ENCODE peak calls at places on chromosomes 3 and 15, in ten cellular contexts. F is uterus, H is choroid plexus epithelial cell, V is fibroblast of lung, O is astrocyte of the spinal cord, T is GM13977, Y is endodermal cell, C is cardiac muscle cell, G is A549, R is fibroblast of the aortic adventitia. Q is an unnamed sample.

GRCh38 chr3:16883057-16883725 is 1.6 kb upstream of the PLCL2 start:
- DNase-seq in F (peak), H (peak), V (no peak), O (peak), T (no peak), Y (no peak), C (no peak), G (no peak), R (peak), Q (no peak)

GRCh38 chr3:186118692-186119091 is 9.8 kb upstream of the ETV5 start:
- DNase-seq in F (no peak), H (no peak), V (no peak), O (no peak), T (no peak), Y (no peak), C (no peak), G (no peak), R (no peak), Q (no peak)

GRCh38 chr3:170555329-170555728 is 30.5 kb downstream of the SLC7A14 start:
- DNase-seq in F (no peak), H (peak), V (peak), O (no peak), T (no peak), Y (no peak), C (no peak), G (no peak), R (peak), Q (peak)

GRCh38 chr3:163364717-163365116 is 1713.6 kb downstream of the SI start:
- DNase-seq in F (no peak), H (no peak), V (no peak), O (no peak), T (no peak), Y (no peak), C (no peak), G (no peak), R (no peak), Q (no peak)

GRCh38 chr3:184696643-184697042 is 15.2 kb downstream of the MAGEF1 start:
- DNase-seq in F (no peak), H (no peak), V (no peak), O (no peak), T (no peak), Y (no peak), C (peak), G (no peak), R (peak), Q (no peak)

GRCh38 chr15:29802411-29802810 is 19.9 kb downstream of the TJP1 start:
- DNase-seq in F (no peak), H (no peak), V (no peak), O (no peak), T (no peak), Y (no peak), C (no peak), G (no peak), R (no peak), Q (no peak)

GRCh38 chr15:41018534-41018933 is 65.3 kb downstream of the CHAC1 start:
- DNase-seq in F (peak), H (peak), V (peak), O (peak), T (no peak), Y (no peak), C (peak), G (no peak), R (peak), Q (peak)

GRCh38 chr15:25054329-25054728 is 99.5 kb downstream of the SNRPN start:
- DNase-seq in F (no peak), H (no peak), V (no peak), O (no peak), T (no peak), Y (peak), C (no peak), G (no peak), R (no peak), Q (no peak)

GRCh38 chr3:141275973-141276372 is 44.3 kb downstream of the PXYLP1 start:
- DNase-seq in F (no peak), H (peak), V (no peak), O (no peak), T (no peak), Y (no peak), C (peak), G (peak), R (peak), Q (peak)

GRCh38 chr3:31483776-31484175 is 48.9 kb upstream of the STT3B start:
- DNase-seq in F (no peak), H (no peak), V (no peak), O (no peak), T (no peak), Y (no peak), C (no peak), G (no peak), R (no peak), Q (no peak)

GRCh38 chr3:165642761-165643432 is 194.3 kb downstream of the BCHE start:
- DNase-seq in F (peak), H (peak), V (peak), O (peak), T (no peak), Y (no peak), C (peak), G (peak), R (peak), Q (peak)

GRCh38 chr15:101250331-101250730 is 1.5 kb downstream of the CHSY1 start:
- DNase-seq in F (no peak), H (peak), V (peak), O (peak), T (no peak), Y (no peak), C (peak), G (no peak), R (peak), Q (peak)

GRCh38 chr3:72663429-72663828 is 184.8 kb downstream of the SHQ1 start:
- DNase-seq in F (no peak), H (no peak), V (no peak), O (no peak), T (no peak), Y (no peak), C (peak), G (no peak), R (peak), Q (no peak)

GRCh38 chr15:39776068-39776467 is 6.6 kb downstream of the FSIP1 start:
- DNase-seq in F (no peak), H (no peak), V (no peak), O (no peak), T (no peak), Y (no peak), C (no peak), G (no peak), R (no peak), Q (no peak)

GRCh38 chr3:196502775-196503181 is 790 bp downstream of the RNF168 start:
- DNase-seq in F (peak), H (peak), V (peak), O (peak), T (peak), Y (peak), C (peak), G (peak), R (peak), Q (peak)

GRCh38 chr3:170180107-170180951 is 1.2 kb downstream of the PHC3 start:
- DNase-seq in F (no peak), H (peak), V (peak), O (peak), T (peak), Y (no peak), C (peak), G (peak), R (peak), Q (peak)

GRCh38 chr3:12752111-12752510 is 6.9 kb downstream of the TMEM40 start:
- DNase-seq in F (no peak), H (no peak), V (no peak), O (no peak), T (no peak), Y (no peak), C (no peak), G (no peak), R (no peak), Q (no peak)

GRCh38 chr3:8607285-8608040 is 37.1 kb downstream of the SSUH2 start:
- DNase-seq in F (peak), H (peak), V (peak), O (peak), T (no peak), Y (peak), C (peak), G (peak), R (peak), Q (peak)

GRCh38 chr3:28279770-28280169 is 38.4 kb downstream of the CMC1 start:
- DNase-seq in F (no peak), H (peak), V (peak), O (no peak), T (no peak), Y (no peak), C (no peak), G (no peak), R (no peak), Q (no peak)

GRCh38 chr3:46717447-46718231 is at the start of gene PRSS50:
- DNase-seq in F (no peak), H (no peak), V (no peak), O (no peak), T (no peak), Y (peak), C (peak), G (no peak), R (no peak), Q (no peak)

GRCh38 chr3:20043398-20043797 is 3.2 kb downstream of the KAT2B start:
- DNase-seq in F (peak), H (peak), V (peak), O (no peak), T (no peak), Y (no peak), C (peak), G (no peak), R (peak), Q (peak)

GRCh38 chr15:38335106-38335505 is 82.5 kb downstream of the SPRED1 start:
- DNase-seq in F (no peak), H (no peak), V (no peak), O (no peak), T (no peak), Y (no peak), C (no peak), G (no peak), R (no peak), Q (no peak)

GRCh38 chr3:185999221-185999620 is 61.4 kb upstream of the TRA2B start:
- DNase-seq in F (no peak), H (no peak), V (no peak), O (no peak), T (no peak), Y (no peak), C (no peak), G (no peak), R (no peak), Q (no peak)

GRCh38 chr15:54097019-54097418 is 118.8 kb downstream of the UNC13C start:
- DNase-seq in F (no peak), H (no peak), V (no peak), O (no peak), T (no peak), Y (no peak), C (no peak), G (no peak), R (no peak), Q (no peak)

GRCh38 chr3:38556640-38557358 is 60.7 kb downstream of the EXOG start:
- DNase-seq in F (no peak), H (no peak), V (no peak), O (no peak), T (no peak), Y (peak), C (no peak), G (no peak), R (no peak), Q (no peak)
- TF ChIP-seq CTCF in F (no peak), H (no peak), V (no peak), O (no peak), T (no peak), Y (no peak), C (no peak), G (no peak), R (no peak), Q (no peak)

DNA sequence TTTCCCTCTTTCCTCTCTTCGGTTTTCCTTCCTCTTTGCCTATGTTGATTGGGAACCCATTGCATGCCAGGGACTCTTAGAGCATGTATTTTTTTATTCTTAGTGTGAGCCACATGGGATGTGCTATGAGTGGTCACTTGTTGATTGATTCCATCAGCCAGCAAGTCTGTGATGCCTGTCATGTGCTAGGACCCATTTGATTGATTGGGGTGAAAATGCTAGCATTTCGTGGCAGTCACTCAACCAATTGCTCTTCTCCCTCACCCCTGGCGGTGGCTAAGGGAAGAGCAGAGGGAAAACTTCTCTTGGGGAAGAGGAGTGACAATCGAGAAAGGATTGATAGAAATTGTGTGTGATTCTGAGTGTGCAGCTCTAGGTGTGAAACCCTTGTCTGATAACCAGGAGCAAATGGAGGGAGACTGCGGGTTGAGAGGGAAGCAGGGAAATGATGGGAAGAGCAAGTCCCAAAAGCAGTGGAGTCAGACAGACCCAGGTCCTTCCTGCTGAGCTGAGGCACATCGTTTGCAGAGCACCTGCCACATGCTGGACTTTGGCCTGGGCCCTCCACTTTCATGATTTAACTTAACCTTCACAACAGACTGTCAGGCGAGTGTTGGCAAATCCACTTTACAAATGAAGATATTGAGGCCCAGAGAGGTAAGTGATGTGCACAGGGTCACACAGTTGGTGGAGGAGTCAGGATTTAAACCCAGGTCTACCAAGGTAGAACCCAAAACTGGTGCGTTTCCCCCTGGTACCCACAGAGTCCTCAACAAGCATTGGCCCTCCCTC is 40.0 kb downstream of the SLC6A11 start:
- DNase-seq in F (no peak), H (peak), V (no peak), O (no peak), T (no peak), Y (peak), C (no peak), G (peak), R (no peak), Q (no peak)
- TF ChIP-seq CTCF in F (no peak), H (peak), V (peak), O (peak), T (peak), Y (peak), C (peak), G (no peak), R (peak), Q (peak)

GRCh38 chr3:56855856-56856538 is 54.2 kb upstream of the ARHGEF3 start:
- DNase-seq in F (peak), H (peak), V (peak), O (no peak), T (no peak), Y (peak), C (peak), G (no peak), R (peak), Q (peak)
- TF ChIP-seq CTCF in F (peak), H (peak), V (peak), O (peak), T (peak), Y (peak), C (peak), G (peak), R (peak), Q (peak)

GRCh38 chr3:25021816-25022215 is 406.2 kb upstream of the RARB start:
- DNase-seq in F (no peak), H (peak), V (peak), O (peak), T (no peak), Y (no peak), C (peak), G (no peak), R (peak), Q (peak)
- TF ChIP-seq CTCF in F (peak), H (peak), V (peak), O (peak), T (peak), Y (peak), C (peak), G (peak), R (peak), Q (peak)

DNA sequence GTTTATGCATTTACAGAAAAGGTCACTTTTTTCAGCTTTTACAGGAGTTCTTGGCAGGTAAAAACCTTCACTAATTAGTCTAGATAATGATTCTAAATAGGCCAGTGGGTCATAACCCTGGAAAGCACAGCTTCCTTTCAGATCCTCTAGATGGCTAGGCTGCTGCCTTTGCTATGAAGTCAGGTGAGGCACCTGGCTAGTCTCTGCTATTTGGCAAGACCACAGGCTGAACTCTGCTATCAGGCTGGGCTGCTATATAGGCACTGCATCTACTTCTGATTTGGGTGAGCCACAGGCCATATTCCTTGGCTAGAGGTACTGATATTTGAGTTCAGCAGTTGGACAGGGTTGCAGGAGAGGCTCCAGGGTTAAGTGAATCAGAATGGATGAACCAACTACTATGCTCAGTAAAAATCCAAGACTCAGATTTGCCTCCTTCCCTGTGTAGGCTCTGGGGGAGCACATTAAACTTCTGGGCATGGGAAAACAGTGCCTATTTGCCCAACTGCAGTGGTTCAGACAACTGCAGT is 665.7 kb upstream of the TBL1XR1 start:
- DNase-seq in F (no peak), H (no peak), V (no peak), O (no peak), T (no peak), Y (no peak), C (no peak), G (no peak), R (no peak), Q (no peak)
- TF ChIP-seq CTCF in F (no peak), H (no peak), V (no peak), O (no peak), T (no peak), Y (peak), C (no peak), G (no peak), R (no peak), Q (no peak)

GRCh38 chr3:194687638-194688206 is 2.0 kb downstream of the FAM43A start:
- DNase-seq in F (peak), H (peak), V (peak), O (peak), T (peak), Y (peak), C (peak), G (peak), R (peak), Q (peak)
- TF ChIP-seq CTCF in F (peak), H (peak), V (peak), O (peak), T (peak), Y (peak), C (peak), G (peak), R (no peak), Q (peak)

GRCh38 chr3:156952011-156952410 is 125.9 kb downstream of the LEKR1 start:
- DNase-seq in F (no peak), H (no peak), V (peak), O (no peak), T (no peak), Y (no peak), C (no peak), G (no peak), R (no peak), Q (no peak)
- TF ChIP-seq CTCF in F (no peak), H (no peak), V (no peak), O (no peak), T (no peak), Y (no peak), C (no peak), G (no peak), R (no peak), Q (no peak)

Q was measured in fibroblast of pulmonary artery.